ENCODE peak calls at places on chromosomes 12 and 14, in six cellular contexts. F is Panc1; E is upper lobe of right lung; H is right lobe of liver; N is spleen; J is CD4-positive, alpha-beta memory T cell. D is an unnamed sample.
A peak's percentile ranks its signal among the peaks of the same experiment; 100 is the strongest.

GRCh38 chr12:32400114-32400672 is 835 bp downstream of the FGD4 start:
- DNase-seq in F (no peak), E (no peak), H (no peak), N (no peak), J (no peak), D (no peak)

GRCh38 chr12:95852133-95852532 is 6.6 kb upstream of the SNRPF start:
- DNase-seq in F (no peak), E (no peak), H (no peak), N (no peak), J (no peak), D (no peak)

GRCh38 chr14:64434528-64434927 is 30.8 kb upstream of the AKAP5 start:
- DNase-seq in F (no peak), E (no peak), H (no peak), N (no peak), J (no peak), D (no peak)

GRCh38 chr12:54463034-54463433 is 10.4 kb downstream of the GTSF1 start:
- DNase-seq in F (no peak), E (no peak), H (no peak), N (no peak), J (no peak), D (no peak)

GRCh38 chr14:99759546-99759925 is 33.7 kb upstream of the EML1 start:
- DNase-seq in F (no peak), E (peak; percentile 49), H (peak; percentile 12), N (no peak), J (no peak), D (peak; percentile 51)

GRCh38 chr14:32059702-32060101 is 17.4 kb upstream of the ARHGAP5 start:
- DNase-seq in F (no peak), E (no peak), H (no peak), N (no peak), J (no peak), D (no peak)

GRCh38 chr12:47797432-47797831 is 22.3 kb downstream of the HDAC7 start:
- DNase-seq in F (no peak), E (no peak), H (peak; percentile 63), N (no peak), J (no peak), D (no peak)

GRCh38 chr12:96244826-96245225 is 50.7 kb downstream of the ELK3 start:
- DNase-seq in F (no peak), E (no peak), H (no peak), N (peak; percentile 51), J (no peak), D (no peak)

GRCh38 chr12:124359671-124360581 is 65.0 kb downstream of the RFLNA start:
- DNase-seq in F (no peak), E (peak; percentile 89), H (peak; percentile 91), N (no peak), J (no peak), D (no peak)

GRCh38 chr12:12563529-12563928 is 866 bp upstream of the DUSP16 start:
- DNase-seq in F (no peak), E (no peak), H (no peak), N (no peak), J (no peak), D (no peak)

GRCh38 chr12:76064904-76065303 is 19.6 kb downstream of the NAP1L1 start:
- DNase-seq in F (no peak), E (no peak), H (no peak), N (no peak), J (no peak), D (no peak)

GRCh38 chr14:23024612-23025075 is 10.1 kb downstream of the PSMB5 start:
- DNase-seq in F (no peak), E (no peak), H (no peak), N (no peak), J (no peak), D (no peak)

GRCh38 chr12:123363743-123364531 is 710 bp downstream of the SBNO1 start:
- DNase-seq in F (no peak), E (peak; percentile 73), H (peak; percentile 38), N (peak; percentile 92), J (peak; percentile 21), D (no peak)

GRCh38 chr12:57545809-57546437 is 1.1 kb downstream of the DCTN2 start:
- DNase-seq in F (no peak), E (peak; percentile 16), H (no peak), N (no peak), J (no peak), D (no peak)

GRCh38 chr12:2973566-2973965 is 14.4 kb downstream of the TEAD4 start:
- DNase-seq in F (no peak), E (no peak), H (no peak), N (no peak), J (no peak), D (no peak)

GRCh38 chr12:58920102-58920955 is at the start of gene LRIG3:
- DNase-seq in F (peak; percentile 41), E (peak; percentile 94), H (peak; percentile 91), N (peak; percentile 88), J (no peak), D (peak; percentile 83)

GRCh38 chr14:52325126-52325525 is 11.0 kb downstream of the PTGER2 start:
- DNase-seq in F (no peak), E (no peak), H (no peak), N (no peak), J (no peak), D (no peak)

GRCh38 chr14:42947991-42948390 is 1341.3 kb downstream of the LRFN5 start:
- DNase-seq in F (no peak), E (no peak), H (no peak), N (no peak), J (no peak), D (no peak)

GRCh38 chr14:67395876-67396189 is 16.1 kb downstream of the PLEK2 start:
- DNase-seq in F (no peak), E (no peak), H (no peak), N (no peak), J (no peak), D (no peak)
- H3K27ac ChIP-seq in F (no peak overlapping the region), E (no peak overlapping the region), H (no peak overlapping the region), N (no peak overlapping the region), J (no peak overlapping the region), D (no peak overlapping the region)

DNA sequence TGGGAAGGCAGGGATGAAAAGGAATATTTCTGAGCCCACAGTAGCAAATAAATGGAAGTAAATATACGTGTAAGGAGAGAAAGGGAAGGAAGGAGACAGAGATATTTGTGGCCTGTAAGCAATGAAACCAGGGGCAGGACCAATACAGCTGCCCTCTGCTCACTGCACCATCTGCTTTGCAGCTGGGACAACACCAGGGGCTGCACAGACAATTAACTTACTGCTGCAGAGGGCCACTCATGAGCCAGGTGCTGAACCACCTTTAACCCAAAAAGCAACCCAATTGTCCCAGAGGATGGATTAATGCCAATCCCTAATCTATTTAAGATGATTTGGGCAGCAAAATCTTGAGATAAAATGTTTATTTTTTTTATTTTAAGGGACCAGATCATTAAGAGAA is 30.6 kb upstream of the TMX1 start:
- DNase-seq in F (no peak), E (no peak), H (no peak), N (no peak), J (no peak), D (no peak)
- H3K4me3 ChIP-seq in F (no peak overlapping the region), E (no peak overlapping the region), H (no peak overlapping the region), N (no peak overlapping the region), J (no peak overlapping the region), D (no peak overlapping the region)

GRCh38 chr12:111443086-111443485 is 37.4 kb downstream of the SH2B3 start:
- DNase-seq in F (no peak), E (no peak), H (no peak), N (no peak), J (no peak), D (no peak)
- H3K4me1 ChIP-seq in F (peaks cover 64% of the 10 kb centered on the region), E (peaks cover 96% of the 10 kb centered on the region), H (peaks cover 31% of the 10 kb centered on the region), N (peaks cover 100% of the 10 kb centered on the region), J (peaks cover 83% of the 10 kb centered on the region), D (peaks cover 33% of the 10 kb centered on the region)

GRCh38 chr12:132188451-132189298 is 44.4 kb downstream of the NOC4L start:
- DNase-seq in F (no peak), E (no peak), H (no peak), N (no peak), J (no peak), D (no peak)
- H3K27ac ChIP-seq in F (peak overlapping the region; percentile 65), E (peak overlapping the region; percentile 76), H (peak overlapping the region; percentile 33), N (peak overlapping the region; percentile 81), J (peak overlapping the region; percentile 74), D (no peak overlapping the region)

DNA sequence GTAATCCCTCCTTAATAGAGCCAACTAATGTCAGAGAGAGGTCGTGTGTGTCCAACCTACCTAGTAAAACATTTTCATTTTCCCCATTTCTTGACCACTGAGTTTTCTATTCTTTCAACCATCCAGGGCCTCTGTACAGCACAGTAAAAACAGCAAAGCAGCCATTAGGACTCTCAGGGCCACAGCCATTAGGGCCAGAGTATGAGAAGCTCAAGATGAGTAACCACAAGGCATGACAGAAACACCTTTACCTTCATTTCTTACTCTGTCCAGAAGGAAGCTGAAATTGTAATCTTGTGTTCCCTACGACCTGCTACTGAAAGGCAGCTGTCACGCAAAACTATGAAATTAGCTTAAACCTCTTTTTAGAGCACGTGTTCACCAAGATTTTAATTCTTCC is 2.3 kb downstream of the SPPL3 start:
- DNase-seq in F (no peak), E (no peak), H (no peak), N (no peak), J (no peak), D (no peak)
- H3K4me3 ChIP-seq in F (peak overlapping the region; percentile 18), E (no peak overlapping the region), H (no peak overlapping the region), N (no peak overlapping the region), J (no peak overlapping the region), D (no peak overlapping the region)

GRCh38 chr14:75196064-75196463 is 19.7 kb upstream of the TMED10 start:
- DNase-seq in F (no peak), E (no peak), H (no peak), N (no peak), J (no peak), D (no peak)

GRCh38 chr14:75200451-75200850 is 24.0 kb upstream of the TMED10 start:
- DNase-seq in F (no peak), E (peak; percentile 71), H (no peak), N (peak; percentile 40), J (no peak), D (peak; percentile 71)

GRCh38 chr14:75197338-75197737 is 20.9 kb upstream of the TMED10 start:
- DNase-seq in F (no peak), E (no peak), H (no peak), N (no peak), J (no peak), D (no peak)

GRCh38 chr14:75196468-75196867 is 20.1 kb upstream of the TMED10 start:
- DNase-seq in F (no peak), E (peak; percentile 71), H (no peak), N (no peak), J (no peak), D (no peak)

DNA sequence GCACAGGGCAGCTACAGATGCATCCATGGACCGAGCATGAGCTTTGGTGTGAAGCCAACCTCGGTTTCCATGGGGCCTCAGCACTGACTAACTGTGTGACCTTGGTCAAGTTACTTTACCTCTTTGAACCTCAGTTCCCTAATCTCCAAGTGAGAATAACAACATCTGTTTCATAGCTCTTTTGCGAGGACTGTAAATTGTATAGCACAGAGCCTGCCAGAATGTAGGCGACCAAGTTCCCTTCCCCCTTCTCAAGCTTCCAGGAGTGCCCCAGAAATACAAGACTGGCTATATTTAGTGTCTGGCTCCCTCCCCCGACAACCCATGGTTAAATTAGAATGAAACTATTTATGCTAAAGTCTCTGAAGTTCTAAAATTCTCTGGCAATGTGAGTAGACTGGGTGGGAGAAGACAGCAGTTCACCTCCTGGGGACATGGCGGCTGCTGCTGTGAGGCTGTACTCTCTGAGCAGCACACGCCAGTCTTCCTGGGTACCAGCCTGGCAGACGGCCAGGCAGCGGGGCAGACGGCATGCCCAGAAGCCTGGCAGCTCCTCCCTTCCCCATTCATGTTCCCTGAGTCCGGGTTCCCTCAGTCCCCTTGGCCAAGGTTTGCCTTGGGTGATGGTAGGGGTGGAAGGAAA is 22.0 kb upstream of the TMED10 start:
- DNase-seq in F (no peak), E (no peak), H (no peak), N (no peak), J (no peak), D (no peak)
- H3K4me1 ChIP-seq in F (no peaks in the 10 kb centered on the region), E (peaks cover 18% of the 10 kb centered on the region), H (peaks cover 19% of the 10 kb centered on the region), N (peaks cover 13% of the 10 kb centered on the region), J (no peaks in the 10 kb centered on the region), D (peaks cover 21% of the 10 kb centered on the region)

D was measured in RWPE2.